ENCODE peak calls at places on chromosome 2, in seven cellular contexts. L is GM12865; K is adrenal gland; T is GM13976; O is neural crest cell; U is upper lobe of right lung; J is CD8-positive, alpha-beta T cell. Y is an unnamed sample.

GRCh38 chr2:45013229-45014015 is 4.2 kb upstream of the SIX2 start:
- DNase-seq in L (no peak), K (no peak), T (peak), O (no peak), U (no peak), J (no peak), Y (peak)

GRCh38 chr2:207394812-207395534 is 134.8 kb upstream of the CREB1 start:
- DNase-seq in L (no peak), K (peak), T (no peak), O (no peak), U (no peak), J (no peak), Y (no peak)

GRCh38 chr2:222939208-222939846 is 78.5 kb downstream of the ACSL3 start:
- DNase-seq in L (peak), K (peak), T (peak), O (peak), U (no peak), J (peak), Y (peak)

GRCh38 chr2:105919191-105919811 is 174.6 kb downstream of the NCK2 start:
- DNase-seq in L (no peak), K (no peak), T (no peak), O (peak), U (no peak), J (no peak), Y (no peak)

GRCh38 chr2:41791523-41791922 is 256.3 kb upstream of the PKDCC start:
- DNase-seq in L (peak), K (no peak), T (peak), O (peak), U (no peak), J (no peak), Y (peak)

GRCh38 chr2:100865819-100866462 is 46.0 kb downstream of the NPAS2 start:
- DNase-seq in L (no peak), K (no peak), T (no peak), O (no peak), U (no peak), J (no peak), Y (no peak)

GRCh38 chr2:30139131-30139870 is 7.5 kb upstream of the YPEL5 start:
- DNase-seq in L (peak), K (no peak), T (no peak), O (no peak), U (no peak), J (peak), Y (no peak)

GRCh38 chr2:65639156-65639876 is 206.9 kb upstream of the SPRED2 start:
- DNase-seq in L (no peak), K (no peak), T (no peak), O (no peak), U (no peak), J (no peak), Y (no peak)

GRCh38 chr2:72027426-72028161 is 120.1 kb downstream of the CYP26B1 start:
- DNase-seq in L (no peak), K (peak), T (no peak), O (peak), U (peak), J (no peak), Y (no peak)

GRCh38 chr2:126664639-126665038 is 8.7 kb downstream of the GYPC start:
- DNase-seq in L (peak), K (no peak), T (no peak), O (no peak), U (no peak), J (no peak), Y (no peak)

GRCh38 chr2:7161501-7161900 is 244.3 kb downstream of the RNF144A start:
- DNase-seq in L (no peak), K (no peak), T (no peak), O (no peak), U (no peak), J (no peak), Y (no peak)

GRCh38 chr2:98172150-98172765 is 85.3 kb downstream of the VWA3B start:
- DNase-seq in L (no peak), K (no peak), T (no peak), O (no peak), U (no peak), J (no peak), Y (no peak)

GRCh38 chr2:234550056-234550455 is 53.2 kb upstream of the ARL4C start:
- DNase-seq in L (no peak), K (no peak), T (no peak), O (no peak), U (no peak), J (no peak), Y (no peak)

GRCh38 chr2:69911985-69912563 is 2.8 kb upstream of the MXD1 start:
- DNase-seq in L (peak), K (no peak), T (peak), O (no peak), U (no peak), J (no peak), Y (no peak)

GRCh38 chr2:109612991-109613921 is 510 bp downstream of the SEPTIN10 start:
- DNase-seq in L (peak), K (peak), T (no peak), O (no peak), U (no peak), J (no peak), Y (no peak)

GRCh38 chr2:132902626-132903025 is 232.6 kb upstream of the LYPD1 start:
- DNase-seq in L (no peak), K (no peak), T (no peak), O (no peak), U (no peak), J (no peak), Y (no peak)

GRCh38 chr2:10196275-10196892 is 73.8 kb downstream of the RRM2 start:
- DNase-seq in L (no peak), K (no peak), T (no peak), O (no peak), U (no peak), J (no peak), Y (no peak)

GRCh38 chr2:219171231-219171651 is 1.4 kb upstream of the SLC23A3 start:
- DNase-seq in L (peak), K (peak), T (peak), O (peak), U (no peak), J (peak), Y (peak)

GRCh38 chr2:37287966-37288365 is 36.7 kb downstream of the PRKD3 start:
- DNase-seq in L (peak), K (no peak), T (peak), O (no peak), U (no peak), J (no peak), Y (no peak)

GRCh38 chr2:49335546-49335945 is 181.2 kb upstream of the FSHR start:
- DNase-seq in L (no peak), K (no peak), T (no peak), O (no peak), U (no peak), J (no peak), Y (no peak)

DNA sequence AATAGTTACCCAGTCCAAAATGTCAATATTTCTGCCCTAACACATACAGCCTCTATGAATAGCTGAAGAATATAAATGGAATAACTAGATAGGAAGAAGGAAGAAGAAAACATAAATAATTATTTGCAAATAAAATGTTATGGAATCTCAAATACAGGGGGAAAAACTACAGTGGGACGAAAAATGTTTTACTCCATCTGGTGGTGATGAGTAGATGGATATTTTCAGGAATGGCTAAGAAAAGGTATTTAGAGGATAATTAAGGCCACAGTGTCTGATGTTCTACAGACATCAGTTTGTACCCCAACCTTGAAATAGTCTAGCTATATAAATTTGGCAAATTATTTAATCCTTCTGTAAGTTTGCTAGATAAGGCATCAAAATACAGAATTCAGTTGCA is 178.1 kb upstream of the FSHR start:
- DNase-seq in L (no peak), K (no peak), T (no peak), O (no peak), U (no peak), J (no peak), Y (no peak)
- TF ChIP-seq CTCF in L (no peak), K (no peak), T (no peak), O (no peak), U (no peak), J (no peak), Y (no peak)

GRCh38 chr2:152126664-152127063 is 27.8 kb upstream of the CACNB4 start:
- DNase-seq in L (peak), K (no peak), T (no peak), O (no peak), U (no peak), J (no peak), Y (no peak)
- TF ChIP-seq CTCF in L (no peak), K (no peak), T (no peak), O (no peak), U (no peak), J (no peak), Y (no peak)

DNA sequence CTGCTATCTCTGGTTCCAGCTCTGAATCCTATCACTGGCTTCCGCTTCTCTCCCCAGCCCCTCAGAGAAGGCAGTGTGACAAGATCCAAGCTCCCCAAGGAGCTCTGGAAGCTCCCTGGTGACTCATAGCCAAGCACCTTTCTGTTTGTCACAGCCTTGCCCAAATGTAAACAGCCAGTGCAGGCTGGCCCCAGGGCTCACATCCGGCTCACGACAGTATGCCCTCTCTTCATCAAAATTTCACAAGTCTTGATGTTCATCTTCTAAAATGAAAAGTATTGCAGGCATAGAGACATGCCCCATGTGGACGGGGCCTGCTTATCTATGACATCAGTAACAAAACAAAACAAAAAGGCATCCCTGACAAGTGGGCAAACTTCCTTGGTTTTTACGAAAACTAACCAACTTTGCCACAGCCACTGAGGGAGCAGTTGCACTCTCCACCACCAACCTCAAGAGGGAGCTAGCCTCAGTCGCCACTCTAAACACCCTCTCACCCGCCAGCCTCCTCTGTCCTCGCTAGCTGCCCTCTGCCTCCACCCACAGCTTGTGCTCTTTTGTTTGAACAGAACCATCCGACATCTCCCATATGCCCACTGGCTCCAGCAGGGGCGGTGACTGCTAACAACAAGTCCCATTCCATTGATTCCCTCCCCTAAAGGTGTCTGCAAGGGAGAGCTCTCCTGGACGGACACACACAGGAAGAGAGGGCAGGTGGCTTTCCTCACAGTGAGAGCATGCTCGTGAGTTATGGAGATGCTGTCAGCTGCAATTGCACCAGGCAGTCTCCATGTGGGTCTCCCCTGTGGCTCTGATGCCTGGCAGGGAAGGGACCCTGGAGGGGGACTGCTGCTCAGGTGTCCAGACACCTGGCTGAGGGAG is 71.0 kb upstream of the DAPL1 start:
- DNase-seq in L (no peak), K (no peak), T (no peak), O (no peak), U (no peak), J (no peak), Y (no peak)
- TF ChIP-seq CTCF in L (peak), K (no peak), T (no peak), O (peak), U (peak), J (no peak), Y (peak)

DNA sequence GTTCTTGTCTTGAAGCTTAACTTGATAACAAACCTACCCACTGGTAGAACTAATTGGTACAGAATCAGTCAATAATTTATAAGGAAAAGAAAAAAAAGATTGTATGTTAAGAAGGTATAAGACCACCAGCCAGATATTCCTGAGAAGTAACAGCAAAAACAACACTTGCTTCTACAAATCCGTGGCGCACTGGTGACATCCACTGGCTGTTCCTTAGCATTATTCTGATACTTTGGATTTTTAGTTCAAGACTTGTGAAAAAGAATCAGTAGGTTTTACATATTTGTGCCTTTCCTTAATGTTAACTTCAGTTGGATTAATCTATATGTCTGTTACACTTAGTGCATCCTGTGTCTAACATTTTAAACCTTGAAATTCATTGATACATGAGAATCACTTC is 141.8 kb downstream of the GRB14 start:
- DNase-seq in L (no peak), K (no peak), T (no peak), O (peak), U (no peak), J (no peak), Y (peak)
- TF ChIP-seq CTCF in L (peak), K (peak), T (no peak), O (peak), U (peak), J (no peak), Y (peak)

DNA sequence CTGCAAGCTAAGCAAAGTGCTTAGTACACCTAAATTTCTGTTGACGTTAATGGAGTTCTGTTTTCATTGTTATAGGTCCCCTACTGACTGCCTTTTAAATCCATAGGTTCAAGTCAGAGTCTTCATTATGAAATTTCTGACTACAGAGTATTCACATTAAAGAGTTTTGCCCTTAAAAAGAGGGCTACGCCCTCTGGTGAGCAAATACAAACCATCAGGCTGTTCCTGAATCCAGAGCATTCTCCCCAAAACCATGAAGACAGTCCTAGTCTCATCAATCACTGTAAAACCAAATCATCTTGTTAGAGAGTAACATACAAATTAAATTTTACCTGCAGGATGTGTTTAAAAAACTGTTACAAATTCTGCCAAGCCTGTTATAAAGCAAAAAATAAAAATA is 1091.7 kb downstream of the TDRD15 start:
- DNase-seq in L (no peak), K (no peak), T (no peak), O (no peak), U (no peak), J (no peak), Y (no peak)
- TF ChIP-seq CTCF in L (no peak), K (no peak), T (no peak), O (no peak), U (no peak), J (no peak), Y (no peak)

DNA sequence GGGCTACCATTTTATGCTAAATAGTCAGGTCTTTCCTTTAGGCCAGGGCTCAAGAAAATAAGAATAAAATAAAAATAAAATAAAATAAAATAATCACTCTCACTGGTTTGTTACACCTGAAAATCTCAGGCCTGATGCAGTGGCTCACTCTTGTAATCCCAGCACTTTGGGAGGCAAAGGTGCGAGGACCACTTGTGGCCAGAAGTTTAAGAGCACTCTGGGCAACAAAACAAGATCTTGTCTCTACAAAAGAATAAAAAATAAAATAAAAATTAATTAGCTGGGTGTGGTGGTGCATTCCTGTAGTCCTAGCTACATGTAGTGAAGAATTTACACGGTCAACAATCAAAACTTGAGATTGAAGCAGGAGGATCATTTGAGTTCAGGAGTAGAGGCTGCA is 159.4 kb downstream of the NRXN1 start:
- DNase-seq in L (no peak), K (no peak), T (no peak), O (no peak), U (no peak), J (no peak), Y (no peak)
- TF ChIP-seq CTCF in L (no peak), K (no peak), T (no peak), O (no peak), U (no peak), J (no peak), Y (no peak)